ENCODE peak calls at places on chromosomes 6 and 20, in five cellular contexts. E is ovary; D is fibroblast of lung; C is neural progenitor cell; A is CD8-positive, alpha-beta memory T cell. G is an unnamed sample. For H3K4me1, the result is how much of the 10 kb centered on the place peaks cover.

GRCh38 chr20:39067526-39068216 is 105.5 kb downstream of the DHX35 start:
- DNase-seq in E (no peak), D (peak), C (no peak), A (no peak), G (peak)

GRCh38 chr20:63234693-63235398 is 859 bp upstream of the BIRC7 start:
- DNase-seq in E (no peak), D (no peak), C (peak), A (no peak), G (peak)

GRCh38 chr20:5835870-5836269 is 85.7 kb downstream of the SHLD1 start:
- DNase-seq in E (no peak), D (peak), C (no peak), A (peak), G (no peak)

GRCh38 chr20:11032611-11033010 is 358.8 kb upstream of the JAG1 start:
- DNase-seq in E (no peak), D (no peak), C (no peak), A (no peak), G (no peak)

GRCh38 chr6:121590941-121591340 is 155.5 kb downstream of the GJA1 start:
- DNase-seq in E (no peak), D (no peak), C (no peak), A (no peak), G (peak)

GRCh38 chr6:142172758-142173157 is 25.7 kb downstream of the VTA1 start:
- DNase-seq in E (no peak), D (no peak), C (no peak), A (no peak), G (no peak)

GRCh38 chr6:47111685-47112084 is 69.6 kb upstream of the ADGRF1 start:
- DNase-seq in E (no peak), D (no peak), C (no peak), A (no peak), G (no peak)

GRCh38 chr6:157592566-157592965 is 211.6 kb downstream of the ZDHHC14 start:
- DNase-seq in E (no peak), D (no peak), C (no peak), A (no peak), G (no peak)

GRCh38 chr6:11975353-11975977 is 36.6 kb upstream of the HIVEP1 start:
- DNase-seq in E (no peak), D (no peak), C (no peak), A (no peak), G (no peak)

GRCh38 chr6:159941286-159942113 is 27.4 kb upstream of the IGF2R start:
- DNase-seq in E (no peak), D (peak), C (peak), A (peak), G (peak)

GRCh38 chr20:7656662-7657061 is 283.6 kb downstream of the HAO1 start:
- DNase-seq in E (no peak), D (no peak), C (no peak), A (no peak), G (no peak)

GRCh38 chr6:26351544-26351953 is 13.4 kb upstream of the BTN3A2 start:
- DNase-seq in E (no peak), D (peak), C (no peak), A (no peak), G (peak)

GRCh38 chr6:148203970-148204369 is 138.7 kb upstream of the SASH1 start:
- DNase-seq in E (no peak), D (peak), C (no peak), A (peak), G (no peak)

GRCh38 chr20:57089701-57090144 is 176.7 kb downstream of the BMP7 start:
- DNase-seq in E (peak), D (peak), C (peak), A (peak), G (peak)

GRCh38 chr6:156977527-156978291 is 200.5 kb downstream of the ARID1B start:
- DNase-seq in E (peak), D (peak), C (no peak), A (no peak), G (no peak)

GRCh38 chr6:168450921-168451320 is 9.9 kb downstream of the SMOC2 start:
- DNase-seq in E (no peak), D (no peak), C (no peak), A (no peak), G (no peak)

GRCh38 chr6:114087496-114087895 is 116.5 kb upstream of the HDAC2 start:
- DNase-seq in E (no peak), D (peak), C (no peak), A (no peak), G (no peak)

GRCh38 chr6:170107606-170108222 is 183.2 kb downstream of the DLL1 start:
- DNase-seq in E (peak), D (no peak), C (no peak), A (no peak), G (no peak)

GRCh38 chr6:139801571-139802321 is 427.3 kb upstream of the CITED2 start:
- DNase-seq in E (no peak), D (peak), C (peak), A (no peak), G (peak)

GRCh38 chr20:2332711-2333110 is 36.9 kb downstream of the TGM3 start:
- DNase-seq in E (no peak), D (no peak), C (no peak), A (no peak), G (no peak)

GRCh38 chr6:151807513-151808330 is at the start of gene ESR1:
- DNase-seq in E (peak), D (peak), C (peak), A (no peak), G (peak)

GRCh38 chr6:105482227-105482839 is 79.5 kb upstream of the PREP start:
- DNase-seq in E (peak), D (peak), C (no peak), A (no peak), G (peak)

GRCh38 chr20:24768977-24769675 is 179.9 kb upstream of the CST7 start:
- DNase-seq in E (peak), D (no peak), C (no peak), A (no peak), G (no peak)

GRCh38 chr6:110999634-111000270 is 17.9 kb downstream of the RPF2 start:
- DNase-seq in E (no peak), D (peak), C (peak), A (peak), G (peak)

GRCh38 chr6:104159045-104159618 is 700.6 kb downstream of the HACE1 start:
- DNase-seq in E (no peak), D (no peak), C (no peak), A (no peak), G (no peak)

GRCh38 chr6:130132286-130132701 is 90.5 kb downstream of the SAMD3 start:
- DNase-seq in E (no peak), D (no peak), C (no peak), A (peak), G (no peak)

GRCh38 chr6:1367771-1368170 is 21.6 kb upstream of the FOXF2 start:
- DNase-seq in E (no peak), D (no peak), C (no peak), A (no peak), G (no peak)

GRCh38 chr20:2333821-2334220 is 38.0 kb downstream of the TGM3 start:
- DNase-seq in E (no peak), D (no peak), C (no peak), A (no peak), G (no peak)

GRCh38 chr6:149236584-149236983 is 80.9 kb upstream of the TAB2 start:
- DNase-seq in E (no peak), D (peak), C (no peak), A (no peak), G (peak)

GRCh38 chr6:80338201-80338836 is 231.8 kb downstream of the BCKDHB start:
- DNase-seq in E (peak), D (peak), C (peak), A (peak), G (peak)

GRCh38 chr20:10715035-10715434 is 41.2 kb upstream of the JAG1 start:
- DNase-seq in E (no peak), D (peak), C (no peak), A (no peak), G (no peak)

GRCh38 chr20:37943033-37943432 is 40.1 kb downstream of the VSTM2L start:
- DNase-seq in E (no peak), D (no peak), C (no peak), A (no peak), G (no peak)

GRCh38 chr6:125749112-125749863 is at the start of gene HEY2:
- DNase-seq in E (peak), D (peak), C (peak), A (peak), G (peak)

GRCh38 chr6:118012944-118013343 is 105.9 kb downstream of the SLC35F1 start:
- DNase-seq in E (no peak), D (no peak), C (no peak), A (no peak), G (no peak)

GRCh38 chr20:8421981-8422380 is 289.9 kb downstream of the PLCB1 start:
- DNase-seq in E (no peak), D (peak), C (no peak), A (no peak), G (no peak)

GRCh38 chr6:135535989-135536414 is 38.5 kb upstream of the AHI1 start:
- DNase-seq in E (peak), D (peak), C (peak), A (peak), G (peak)

GRCh38 chr20:17666491-17666890 is 15.6 kb downstream of the RRBP1 start:
- DNase-seq in E (no peak), D (peak), C (no peak), A (no peak), G (no peak)

GRCh38 chr20:17671051-17671450 is 11.0 kb downstream of the RRBP1 start:
- DNase-seq in E (no peak), D (no peak), C (no peak), A (no peak), G (no peak)

GRCh38 chr20:17669306-17669931 is 12.6 kb downstream of the RRBP1 start:
- DNase-seq in E (no peak), D (no peak), C (no peak), A (no peak), G (no peak)

GRCh38 chr20:17667445-17667844 is 14.6 kb downstream of the RRBP1 start:
- DNase-seq in E (no peak), D (no peak), C (no peak), A (no peak), G (no peak)

DNA sequence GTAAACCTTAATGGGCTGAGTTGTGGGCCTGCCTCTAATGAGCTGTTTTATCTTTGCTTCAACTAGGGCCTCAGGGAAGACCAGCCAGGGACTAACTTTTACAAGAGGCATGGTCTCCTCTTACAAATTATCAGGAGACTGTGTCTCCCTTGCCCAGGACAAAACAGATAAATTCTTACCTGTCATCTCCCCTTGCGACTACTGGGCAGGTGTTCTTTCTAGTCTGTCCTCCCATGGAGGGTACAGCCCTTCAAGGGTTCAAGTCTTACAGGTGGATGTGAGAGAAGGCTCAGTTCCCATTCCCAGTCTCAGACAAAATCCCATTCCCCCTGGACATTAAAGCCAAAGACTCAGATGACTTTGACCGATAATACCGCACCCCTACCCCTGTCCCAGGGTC is 13.6 kb downstream of the RRBP1 start:
- DNase-seq in E (no peak), D (no peak), C (no peak), A (no peak), G (no peak)
- H3K4me1 ChIP-seq in E (under half), D (under half), C (under half), A (under half), G (under half)

GRCh38 chr6:3163248-3163594 is 5.9 kb upstream of the TUBB2A start:
- DNase-seq in E (no peak), D (peak), C (no peak), A (no peak), G (no peak)
- H3K27ac ChIP-seq in E (no peak), D (no peak), C (no peak), A (peak), G (no peak)

GRCh38 chr20:62066339-62066982 is 780 bp upstream of the TAF4 start:
- DNase-seq in E (no peak), D (peak), C (peak), A (no peak), G (peak)
- H3K4me1 ChIP-seq in E (under half), D (under half), C (under half), A (under half), G (under half)

GRCh38 chr6:44222486-44222986 is 859 bp upstream of the SLC29A1 start:
- DNase-seq in E (no peak), D (no peak), C (peak), A (no peak), G (no peak)
- H3K27ac ChIP-seq in E (peak), D (no peak), C (no peak), A (no peak), G (no peak)

GRCh38 chr20:50462093-50462685 is 48.0 kb upstream of the PTPN1 start:
- DNase-seq in E (no peak), D (no peak), C (no peak), A (no peak), G (peak)

GRCh38 chr20:50456452-50457324 is 53.5 kb upstream of the PTPN1 start:
- DNase-seq in E (no peak), D (no peak), C (no peak), A (no peak), G (no peak)

GRCh38 chr20:50460608-50461268 is 49.4 kb upstream of the PTPN1 start:
- DNase-seq in E (peak), D (peak), C (peak), A (peak), G (peak)

GRCh38 chr20:50459124-50459918 is 50.9 kb upstream of the PTPN1 start:
- DNase-seq in E (no peak), D (no peak), C (no peak), A (no peak), G (no peak)

DNA sequence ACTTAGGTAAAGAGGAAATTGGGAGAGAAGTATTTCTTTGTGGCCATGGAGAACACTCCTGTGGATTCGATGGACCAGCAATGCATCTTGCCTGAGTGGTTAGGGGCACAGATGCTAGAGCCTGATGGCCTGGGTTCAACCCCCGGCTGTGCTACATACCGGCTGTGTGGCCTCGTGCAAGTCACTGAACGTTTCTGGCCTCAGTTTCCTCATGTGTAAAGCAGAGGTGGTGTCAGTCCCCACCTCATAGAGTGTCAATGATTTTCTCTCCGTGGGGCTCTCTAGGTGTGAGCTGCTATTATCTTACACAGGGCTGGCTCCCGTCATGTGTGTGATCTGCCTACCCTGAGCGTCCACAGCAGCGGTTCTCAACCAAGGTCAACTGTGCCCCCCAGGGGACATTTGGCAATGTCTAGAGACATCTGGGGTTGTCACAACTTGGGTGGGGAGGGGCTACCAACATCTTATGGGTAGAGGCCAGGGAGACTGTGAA is 50.0 kb upstream of the PTPN1 start:
- DNase-seq in E (no peak), D (no peak), C (no peak), A (no peak), G (no peak)
- H3K4me1 ChIP-seq in E (under half), D (under half), C (under half), A (under half), G (under half)

DNA sequence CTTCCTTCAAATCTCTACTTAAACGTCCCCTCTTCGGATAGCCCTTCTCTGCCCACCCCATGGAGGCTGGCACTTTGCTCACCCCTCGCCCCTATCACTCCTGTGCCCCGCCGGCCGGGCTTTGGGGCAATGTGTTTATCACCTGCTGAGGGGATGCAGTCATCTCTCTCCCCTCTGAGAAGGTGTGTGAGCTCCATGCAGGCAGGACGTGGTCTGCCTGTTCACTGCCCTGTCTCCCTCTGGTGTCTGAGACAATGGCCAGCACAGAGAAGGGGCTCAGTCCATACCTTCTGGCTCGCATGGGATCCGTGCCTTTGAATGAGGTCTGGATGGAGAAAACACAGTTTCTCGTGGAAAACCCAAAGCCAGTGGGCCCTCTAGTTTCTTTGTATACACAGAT is 67.6 kb downstream of the GFOD1 start:
- DNase-seq in E (no peak), D (no peak), C (no peak), A (no peak), G (no peak)
- H3K27ac ChIP-seq in E (no peak), D (no peak), C (no peak), A (no peak), G (peak)

DNA sequence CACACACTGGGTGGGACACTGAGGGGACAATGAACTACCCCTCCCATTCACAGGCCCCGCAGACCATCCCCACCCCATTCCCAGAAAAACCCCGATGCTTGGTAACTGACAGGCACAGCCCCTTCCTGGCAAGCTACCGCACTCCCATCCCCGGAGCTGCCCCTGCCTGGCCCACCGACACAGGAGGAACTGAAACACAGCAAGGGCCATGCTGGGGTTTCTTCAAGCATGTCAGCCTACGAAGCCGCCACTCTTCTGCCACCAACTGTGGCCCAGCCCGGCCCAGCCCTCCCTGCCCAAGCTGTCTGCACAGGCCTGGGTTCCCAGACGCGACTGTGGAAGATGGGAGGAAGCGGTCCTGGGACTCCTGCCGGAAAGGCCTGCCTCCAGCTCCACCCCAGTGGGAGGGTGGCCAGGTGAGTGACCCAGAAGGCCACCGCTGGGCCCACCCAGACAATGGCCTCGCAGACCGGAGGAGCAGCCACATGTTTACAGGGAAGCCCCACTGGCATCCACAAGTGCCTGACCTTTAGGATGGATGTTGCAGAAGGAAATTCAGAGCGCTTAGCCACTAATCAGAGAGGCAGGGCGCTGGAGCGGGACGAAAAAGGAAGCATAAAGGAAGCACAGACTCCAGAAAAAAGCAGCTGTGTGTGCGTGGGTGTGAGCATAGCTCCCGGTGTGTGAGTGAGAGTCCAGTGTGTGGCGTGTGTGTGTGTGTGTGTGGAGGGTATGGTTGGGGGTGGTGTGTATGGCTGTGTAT is 91.5 kb downstream of the PRND start:
- DNase-seq in E (peak), D (no peak), C (no peak), A (peak), G (peak)
- H3K4me1 ChIP-seq in E (under half), D (under half), C (under half), A (half or more), G (under half)

GRCh38 chr6:36563928-36564284 is 16.6 kb upstream of the STK38 start:
- DNase-seq in E (no peak), D (no peak), C (no peak), A (no peak), G (no peak)
- H3K27ac ChIP-seq in E (no peak), D (no peak), C (no peak), A (no peak), G (no peak)

GRCh38 chr6:109002100-109002697 is 92.4 kb downstream of the SESN1 start:
- DNase-seq in E (no peak), D (peak), C (no peak), A (no peak), G (no peak)
- H3K4me1 ChIP-seq in E (under half), D (under half), C (under half), A (under half), G (under half)

GRCh38 chr6:126826315-126826714 is 292.2 kb upstream of the RSPO3 start:
- DNase-seq in E (no peak), D (no peak), C (no peak), A (no peak), G (no peak)
- H3K27ac ChIP-seq in E (no peak), D (no peak), C (no peak), A (no peak), G (no peak)

G was measured in cardiac muscle cell.